ENCODE peak calls at places on chromosomes 6 and 20, in six cellular contexts. Q is Panc1; S is PC-3; O is GM23248; F is CD8-positive, alpha-beta memory T cell; B is mucosa of descending colon. N is an unnamed sample. For H3K36me3, the result is how much of the 10 kb centered on the place peaks cover.

GRCh38 chr6:109853951-109854350 is 124.2 kb upstream of the GPR6 start:
- DNase-seq in Q (no peak), F (no peak), O (no peak), S (peak), B (no peak), N (no peak)

GRCh38 chr6:127457444-127458064 is 1.6 kb downstream of the KIAA0408 start:
- DNase-seq in F (no peak), S (peak), B (no peak), Q (no peak), O (peak), N (no peak)

GRCh38 chr6:169752074-169752623 is 727 bp downstream of the ERMARD start:
- DNase-seq in O (peak), Q (no peak), B (no peak), S (no peak), F (no peak), N (no peak)

GRCh38 chr20:3563113-3563512 is 92.3 kb downstream of the ATRN start:
- DNase-seq in Q (no peak), F (no peak), S (peak), O (peak), B (no peak), N (no peak)

GRCh38 chr6:104409913-104410312 is 449.8 kb downstream of the HACE1 start:
- DNase-seq in S (no peak), F (no peak), B (no peak), O (peak), Q (no peak), N (no peak)

GRCh38 chr6:4672772-4673171 is 103.4 kb upstream of the CDYL start:
- DNase-seq in O (peak), S (no peak), F (no peak), Q (no peak), B (no peak), N (no peak)

GRCh38 chr20:3901028-3901746 is 12.0 kb downstream of the PANK2 start:
- DNase-seq in B (no peak), O (peak), F (no peak), S (no peak), Q (no peak), N (no peak)

GRCh38 chr6:27810768-27811298 is 101.4 kb downstream of the OR2B2 start:
- DNase-seq in F (no peak), Q (no peak), S (peak), B (no peak), O (no peak), N (no peak)

GRCh38 chr20:8909596-8909995 is 159.3 kb upstream of the PLCB4 start:
- DNase-seq in O (peak), Q (no peak), F (no peak), S (no peak), B (no peak), N (no peak)

GRCh38 chr6:79719248-79719975 is 88.3 kb downstream of the SH3BGRL2 start:
- DNase-seq in S (peak), O (peak), B (no peak), Q (no peak), F (no peak), N (no peak)

GRCh38 chr20:52760791-52761190 is 211.4 kb upstream of the TSHZ2 start:
- DNase-seq in F (no peak), Q (no peak), O (no peak), S (no peak), B (no peak), N (no peak)

GRCh38 chr6:127484207-127484858 is 25.1 kb upstream of the KIAA0408 start:
- DNase-seq in B (no peak), S (peak), Q (peak), F (no peak), O (peak), N (no peak)

GRCh38 chr6:53496797-53497196 is 48.1 kb downstream of the GCLC start:
- DNase-seq in F (no peak), O (peak), B (no peak), S (peak), Q (peak), N (no peak)

GRCh38 chr20:17543531-17543961 is 12.4 kb upstream of the BFSP1 start:
- DNase-seq in F (no peak), S (no peak), O (peak), Q (no peak), B (no peak), N (no peak)

GRCh38 chr20:62832212-62832922 is 15.5 kb downstream of the COL9A3 start:
- DNase-seq in O (peak), S (peak), B (peak), Q (no peak), F (peak), N (no peak)

GRCh38 chr20:49700411-49701185 is 13.1 kb downstream of the B4GALT5 start:
- DNase-seq in B (no peak), O (peak), F (no peak), S (peak), Q (no peak), N (no peak)

GRCh38 chr6:11023032-11023431 is 21.1 kb downstream of the ELOVL2 start:
- DNase-seq in Q (no peak), O (no peak), F (no peak), B (no peak), S (no peak), N (no peak)

DNA sequence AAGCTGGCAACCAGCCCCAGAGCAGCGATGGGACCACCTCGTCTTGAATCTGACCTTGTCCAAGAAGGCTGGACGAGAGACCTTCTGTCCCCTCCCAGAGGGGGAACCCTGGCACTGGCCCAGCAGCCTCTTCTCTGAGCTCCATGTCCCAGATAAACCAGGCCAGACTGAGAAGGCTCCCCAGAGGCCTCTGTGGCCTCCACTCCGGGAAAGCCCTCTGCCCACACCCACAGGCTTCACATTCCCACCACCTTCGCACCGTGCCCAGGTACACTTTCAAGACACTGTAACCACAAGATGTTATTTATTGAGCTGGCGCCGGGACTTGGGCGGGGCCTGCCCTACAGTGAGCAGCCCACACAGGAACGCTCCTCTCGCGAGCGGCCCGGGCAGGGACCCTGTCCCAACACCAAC is 33.2 kb downstream of the ADA start:
- DNase-seq in S (no peak), Q (no peak), F (peak), B (peak), O (no peak), N (peak)
- H3K36me3 ChIP-seq in S (under half), Q (under half), F (under half), B (under half), O (under half), N (half or more)

GRCh38 chr20:50820515-50821256 is 25.8 kb downstream of the BCAS4 start:
- DNase-seq in Q (no peak), S (no peak), F (no peak), O (no peak), B (no peak), N (no peak)
- H3K36me3 ChIP-seq in Q (under half), S (under half), F (under half), O (under half), B (under half), N (under half)

GRCh38 chr20:6120491-6120988 is 2.3 kb downstream of the FERMT1 start:
- DNase-seq in Q (no peak), O (no peak), F (no peak), S (no peak), B (no peak), N (no peak)

GRCh38 chr20:6116763-6117162 is 6.1 kb downstream of the FERMT1 start:
- DNase-seq in B (no peak), Q (no peak), F (no peak), O (no peak), S (no peak), N (no peak)

GRCh38 chr20:6114696-6115095 is 8.1 kb downstream of the FERMT1 start:
- DNase-seq in F (no peak), Q (no peak), O (no peak), S (no peak), B (no peak), N (no peak)
- H3K36me3 ChIP-seq in F (under half), Q (under half), O (under half), S (half or more), B (under half), N (under half)

DNA sequence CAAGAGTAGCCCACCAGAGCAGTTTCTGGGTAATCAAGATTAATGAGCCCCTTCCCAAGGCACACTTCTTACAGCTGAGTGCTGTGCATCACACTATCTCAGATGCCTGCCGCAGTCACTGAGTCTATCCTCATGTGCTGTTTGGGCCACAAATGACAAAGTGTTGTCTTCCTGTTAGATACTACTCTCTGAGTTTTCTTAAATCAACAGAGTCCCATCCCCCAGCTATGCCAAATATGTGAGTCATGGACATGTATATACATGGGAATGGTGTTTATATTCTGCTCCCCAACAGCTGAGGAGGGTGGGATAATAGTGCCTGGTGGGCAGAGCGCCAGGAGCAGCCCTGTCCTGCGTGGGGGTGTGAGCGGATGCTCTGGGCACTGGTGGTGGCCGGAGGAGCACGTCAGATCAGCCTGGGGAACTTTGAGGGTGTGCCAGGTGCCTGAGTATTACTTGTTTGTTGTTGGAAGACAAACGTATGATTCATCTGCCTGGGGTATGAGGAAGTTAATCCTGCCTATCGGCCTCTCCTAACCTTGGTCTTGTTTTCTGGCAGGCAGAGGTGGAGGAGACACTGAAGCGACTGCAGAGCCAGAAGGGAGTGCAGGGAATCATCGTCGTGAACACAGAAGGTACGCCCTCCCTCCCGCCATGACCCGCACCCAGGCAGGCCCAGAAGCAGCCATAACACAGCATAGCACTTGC is 9.6 kb downstream of the DYNLRB1 start:
- DNase-seq in B (peak), F (no peak), O (peak), S (peak), Q (peak), N (peak)
- H3K36me3 ChIP-seq in B (under half), F (under half), O (under half), S (under half), Q (under half), N (under half)

GRCh38 chr20:25293507-25293906 is 45.6 kb downstream of the PYGB start:
- DNase-seq in S (no peak), F (no peak), O (no peak), B (no peak), Q (no peak), N (no peak)

GRCh38 chr20:25290646-25291431 is 43.0 kb downstream of the PYGB start:
- DNase-seq in S (no peak), O (no peak), Q (no peak), F (no peak), B (peak), N (no peak)

GRCh38 chr20:25291432-25292133 is 43.7 kb downstream of the PYGB start:
- DNase-seq in Q (no peak), B (peak), S (no peak), F (no peak), O (no peak), N (no peak)

GRCh38 chr20:25293910-25294458 is 46.1 kb downstream of the PYGB start:
- DNase-seq in S (no peak), B (no peak), O (no peak), Q (no peak), F (no peak), N (no peak)

GRCh38 chr20:25292176-25292891 is 44.4 kb downstream of the PYGB start:
- DNase-seq in B (peak), O (no peak), Q (no peak), S (no peak), F (no peak), N (no peak)
- H3K36me3 ChIP-seq in B (under half), O (under half), Q (under half), S (half or more), F (under half), N (half or more)

DNA sequence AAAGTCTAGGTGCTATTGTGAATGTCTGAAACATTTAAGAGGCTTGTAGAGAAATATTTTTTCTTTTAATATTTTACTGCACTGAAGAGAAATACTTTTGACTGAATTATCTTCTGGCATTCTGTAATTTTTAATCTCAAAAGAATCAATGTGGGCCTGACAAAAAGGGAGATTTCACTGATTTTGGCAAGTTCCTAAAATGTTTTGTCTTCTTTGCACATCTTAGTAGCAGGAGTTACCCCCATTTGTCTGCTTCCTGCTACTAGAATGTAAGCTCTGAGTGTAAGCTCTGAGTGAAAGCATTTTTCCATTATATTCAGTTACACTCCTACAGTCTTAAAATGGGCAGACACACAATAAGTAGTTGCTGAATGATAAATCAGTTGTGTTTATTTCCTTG is 31.1 kb downstream of the HDAC2 start:
- DNase-seq in S (no peak), O (no peak), F (no peak), B (no peak), Q (no peak), N (no peak)
- H3K36me3 ChIP-seq in S (under half), O (half or more), F (under half), B (under half), Q (half or more), N (half or more)

GRCh38 chr20:25269057-25269832 is 21.4 kb downstream of the PYGB start:
- DNase-seq in B (no peak), S (no peak), O (no peak), F (no peak), Q (no peak), N (peak)

GRCh38 chr20:25272223-25273000 is 24.5 kb downstream of the PYGB start:
- DNase-seq in Q (no peak), F (no peak), O (peak), B (no peak), S (no peak), N (peak)

GRCh38 chr20:25271486-25272222 is 23.8 kb downstream of the PYGB start:
- DNase-seq in O (no peak), S (no peak), F (no peak), Q (no peak), B (peak), N (no peak)

GRCh38 chr20:25270829-25271251 is 23.0 kb downstream of the PYGB start:
- DNase-seq in B (peak), F (no peak), O (no peak), S (no peak), Q (no peak), N (peak)

GRCh38 chr20:25269833-25270170 is 21.9 kb downstream of the PYGB start:
- DNase-seq in O (no peak), B (peak), S (no peak), F (no peak), Q (no peak), N (no peak)
- H3K36me3 ChIP-seq in O (under half), B (under half), S (half or more), F (under half), Q (under half), N (half or more)

DNA sequence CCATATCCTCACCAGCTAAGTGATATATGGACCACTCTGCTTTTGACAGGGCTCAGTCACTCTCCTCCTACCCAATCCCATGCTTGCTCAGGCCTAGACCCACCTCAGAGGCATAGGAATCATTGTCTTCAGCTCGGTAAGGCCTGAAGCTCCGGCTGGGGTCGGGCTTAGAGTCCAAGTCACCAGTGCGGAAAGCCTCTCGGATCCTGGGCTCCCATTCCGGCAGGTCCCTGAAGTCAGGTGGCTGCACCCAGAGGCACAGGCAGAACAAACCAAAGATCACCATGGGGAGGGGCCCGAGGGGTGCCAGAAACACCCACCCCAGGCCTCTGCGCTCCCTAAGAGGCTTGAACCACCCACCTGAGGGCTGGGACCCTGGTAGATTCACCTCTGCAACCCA is 39.0 kb upstream of the DSN1 start:
- DNase-seq in S (no peak), Q (no peak), F (no peak), O (no peak), B (no peak), N (no peak)
- H3K36me3 ChIP-seq in S (under half), Q (under half), F (under half), O (under half), B (under half), N (half or more)